ENCODE peak calls at places on chromosomes 11 and 22, in ten cellular contexts. S, A, Z, R, B, Q, K, I, U and L are unnamed samples.

GRCh38 chr22:45583504-45583903 is 80.8 kb downstream of the FBLN1 start:
- DNase-seq in U (no peak), B (no peak), K (no peak), Q (no peak), S (no peak), Z (no peak), R (no peak), I (no peak), A (no peak), L (no peak)

GRCh38 chr22:37735054-37735453 is 38.2 kb downstream of the TRIOBP start:
- DNase-seq in S (peak), K (no peak), Z (no peak), U (no peak), A (peak), B (peak), I (peak), Q (no peak), R (no peak), L (no peak)

GRCh38 chr22:20280866-20281265 is 12.7 kb upstream of the RTN4R start:
- DNase-seq in S (no peak), I (no peak), A (no peak), Q (no peak), R (no peak), B (no peak), K (no peak), Z (no peak), U (no peak), L (no peak)

GRCh38 chr22:36510966-36511881 is 4.4 kb upstream of the FOXRED2 start:
- DNase-seq in I (peak), R (peak), S (no peak), Q (no peak), Z (peak), U (no peak), B (peak), K (no peak), A (no peak), L (no peak)

GRCh38 chr11:79400717-79401330 is 40.0 kb downstream of the TENM4 start:
- DNase-seq in K (no peak), U (no peak), S (no peak), B (peak), Z (no peak), Q (no peak), I (peak), R (peak), A (no peak), L (no peak)

GRCh38 chr11:19828382-19829108 is 115.9 kb downstream of the NAV2 start:
- DNase-seq in U (no peak), B (no peak), Q (no peak), Z (no peak), K (no peak), A (no peak), S (no peak), R (no peak), I (no peak), L (no peak)

GRCh38 chr11:64156235-64157011 is 9.5 kb downstream of the MACROD1 start:
- DNase-seq in Z (no peak), Q (no peak), U (no peak), S (no peak), R (no peak), I (no peak), A (no peak), B (no peak), K (no peak), L (no peak)

GRCh38 chr11:85685131-85685819 is 720 bp downstream of the CCDC89 start:
- DNase-seq in K (peak), Q (no peak), I (no peak), S (no peak), Z (peak), U (no peak), B (peak), R (no peak), A (peak), L (no peak)

GRCh38 chr11:91156041-91156440 is 933.2 kb upstream of the CHORDC1 start:
- DNase-seq in A (no peak), I (no peak), K (no peak), Q (no peak), U (no peak), S (no peak), B (no peak), Z (no peak), R (peak), L (no peak)

GRCh38 chr11:76662656-76663460 is 7.7 kb downstream of the LRRC32 start:
- DNase-seq in I (no peak), R (no peak), B (no peak), S (no peak), K (no peak), U (peak), Q (peak), A (peak), Z (no peak), L (no peak)

GRCh38 chr11:6864436-6864835 is 1.6 kb downstream of the OR10A2 start:
- DNase-seq in A (no peak), U (no peak), Z (no peak), R (peak), S (no peak), K (no peak), B (peak), Q (no peak), I (no peak), L (no peak)

GRCh38 chr11:93001812-93002211 is 32.4 kb downstream of the MTNR1B start:
- DNase-seq in K (no peak), U (no peak), I (no peak), A (no peak), Q (no peak), R (peak), B (no peak), Z (no peak), S (peak), L (no peak)

GRCh38 chr11:19091366-19091765 is 25.6 kb upstream of the ZDHHC13 start:
- DNase-seq in R (no peak), I (no peak), Z (no peak), A (no peak), K (no peak), Q (no peak), S (peak), B (no peak), U (no peak), L (no peak)

GRCh38 chr11:121563900-121564822 is 111.4 kb upstream of the SORL1-AS1 start:
- DNase-seq in I (no peak), R (no peak), K (no peak), U (no peak), B (no peak), S (no peak), Q (no peak), A (no peak), Z (peak), L (no peak)

GRCh38 chr22:22752199-22752555 is 107.8 kb downstream of the GGTLC2 start:
- DNase-seq in B (no peak), I (no peak), R (no peak), A (no peak), S (no peak), K (no peak), Q (no peak), Z (no peak), U (no peak), L (no peak)

GRCh38 chr11:104164028-104164520 is at the start of gene PDGFD:
- DNase-seq in K (no peak), Z (peak), Q (peak), R (peak), B (peak), A (peak), S (peak), I (peak), U (peak), L (peak)

GRCh38 chr11:94740975-94741707 is 27.0 kb upstream of the AMOTL1 start:
- DNase-seq in B (peak), K (no peak), A (peak), Z (no peak), Q (peak), S (peak), I (peak), R (peak), U (no peak), L (no peak)

GRCh38 chr22:18994780-18995711 is 59.0 kb upstream of the PRODH start:
- DNase-seq in A (no peak), U (no peak), B (no peak), S (peak), K (no peak), I (no peak), R (no peak), Q (no peak), Z (no peak), L (no peak)

GRCh38 chr11:63612181-63612580 is 2.1 kb downstream of the PLAAT3 start:
- DNase-seq in U (no peak), B (no peak), R (no peak), Z (no peak), Q (no peak), A (no peak), S (no peak), I (no peak), K (no peak), L (no peak)

DNA sequence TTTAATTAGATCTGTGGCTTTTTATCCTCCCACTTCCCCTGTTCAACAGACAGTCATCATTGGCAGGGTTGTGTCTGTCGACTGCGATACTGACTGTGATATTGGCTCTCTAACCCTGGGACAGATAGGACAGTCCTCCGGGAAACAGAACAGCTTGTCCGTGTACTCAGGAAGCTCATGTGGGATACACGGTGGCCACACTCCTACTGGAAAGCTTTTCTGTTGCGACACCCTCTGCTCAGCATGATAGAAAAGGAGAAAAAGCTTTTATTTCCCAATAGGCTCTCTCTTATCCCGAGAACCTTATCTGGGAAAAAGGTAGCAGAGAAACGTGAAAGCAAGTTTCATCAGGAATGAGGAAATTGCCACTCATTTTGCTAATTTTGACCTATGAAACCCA is 60.4 kb upstream of the HSPA8 start:
- DNase-seq in I (no peak), R (no peak), A (peak), Z (no peak), B (peak), K (no peak), Q (no peak), S (peak), U (no peak), L (peak)
- H3K27ac ChIP-seq in I (peak), R (no peak), A (peak), Z (peak), B (peak), K (no peak), Q (peak), S (peak), U (peak), L (no peak)

DNA sequence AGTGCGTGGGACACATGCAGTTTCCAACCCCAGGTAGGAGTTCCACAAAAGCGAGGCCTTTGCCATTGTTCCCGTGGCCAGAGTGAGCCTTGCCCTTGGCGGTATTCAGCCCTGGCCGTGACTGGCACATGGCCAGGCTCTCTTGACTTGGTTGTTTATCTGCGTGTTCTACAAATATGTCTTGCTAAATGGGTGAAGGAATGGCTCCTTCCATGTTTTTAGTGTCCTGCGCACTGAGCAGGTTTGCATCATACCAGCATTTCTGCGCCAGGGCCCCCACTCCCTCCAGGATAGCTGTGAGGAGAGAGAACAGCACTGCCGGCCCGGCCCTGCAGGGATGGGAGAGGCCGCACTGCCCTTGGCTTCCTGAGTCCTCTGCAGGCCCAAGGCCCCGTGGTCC is 20.0 kb downstream of the POLR3H start:
- DNase-seq in B (no peak), U (peak), Q (peak), K (no peak), I (no peak), R (no peak), Z (peak), S (no peak), A (peak), L (peak)
- H3K27ac ChIP-seq in B (no peak), U (peak), Q (peak), K (peak), I (no peak), R (no peak), Z (peak), S (no peak), A (peak), L (peak)

DNA sequence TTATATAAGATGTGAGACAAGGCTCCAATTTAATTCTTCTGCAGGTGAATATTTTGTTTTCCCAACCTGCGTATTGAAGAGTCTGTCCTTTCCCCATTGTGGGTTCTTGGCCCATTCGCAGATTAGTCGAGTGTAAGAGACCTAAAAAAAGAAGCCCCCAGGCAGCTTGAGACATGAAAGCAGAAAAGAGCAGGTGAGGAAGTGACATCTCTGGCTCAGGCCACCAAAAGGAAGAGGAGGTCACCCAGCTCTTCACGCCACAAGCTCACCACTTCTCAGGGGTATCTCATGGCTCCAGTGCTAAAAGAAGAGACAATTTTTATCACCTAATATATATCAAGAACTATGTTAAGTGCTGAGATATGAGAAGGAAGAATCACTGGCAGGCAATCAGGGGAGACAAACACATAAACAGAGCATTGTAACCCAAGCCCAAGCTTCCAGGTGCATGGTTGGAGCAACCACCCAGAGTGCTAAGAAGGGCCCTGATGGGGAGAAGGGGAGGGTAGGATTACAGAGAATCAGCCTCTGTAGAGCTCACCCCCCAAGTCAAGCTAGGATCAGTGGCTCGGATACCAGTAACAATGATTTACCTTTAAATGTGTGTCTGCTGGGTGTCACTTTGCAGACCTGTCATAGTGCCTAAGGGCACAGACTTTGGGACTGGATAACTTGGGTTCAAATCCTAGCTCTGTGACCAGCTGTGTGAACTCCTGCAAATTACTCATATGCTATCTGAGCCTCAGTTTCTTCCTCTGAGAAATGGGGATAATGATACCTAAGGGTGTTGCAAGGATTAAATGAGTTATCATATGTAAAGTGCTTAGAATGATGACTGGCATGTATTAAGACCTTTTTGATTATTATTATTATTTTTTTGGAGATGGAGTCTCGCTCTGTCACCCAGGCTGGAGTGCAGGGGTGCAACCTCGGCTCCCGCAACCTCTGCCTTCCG is 39.2 kb downstream of the MCHR1 start:
- DNase-seq in K (no peak), Z (no peak), I (no peak), R (no peak), S (no peak), U (no peak), Q (no peak), B (no peak), A (no peak), L (no peak)
- H3K27ac ChIP-seq in K (no peak), Z (no peak), I (no peak), R (no peak), S (no peak), U (no peak), Q (no peak), B (no peak), A (no peak), L (no peak)

DNA sequence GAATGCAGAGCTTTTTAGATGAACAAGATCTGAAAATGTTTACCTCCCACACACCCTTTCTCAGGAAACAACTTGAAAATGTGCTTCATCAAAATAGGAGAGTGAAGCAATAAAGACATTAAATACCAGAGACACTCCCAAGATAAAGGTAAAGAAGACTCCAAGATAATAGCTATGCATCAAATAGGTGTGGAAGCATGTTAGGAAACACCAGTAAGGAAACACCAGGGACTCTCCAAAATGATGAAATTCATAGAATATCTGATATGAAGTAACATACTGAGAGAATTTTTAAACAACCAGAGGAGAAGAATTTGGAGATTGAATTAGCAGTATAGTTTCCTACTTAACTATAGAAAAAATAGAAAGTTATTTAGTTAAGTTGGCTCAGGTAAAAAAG is 57.0 kb downstream of the OR10A6 start:
- DNase-seq in A (no peak), Z (no peak), B (no peak), R (no peak), S (no peak), U (no peak), K (no peak), Q (no peak), I (no peak), L (no peak)
- H3K27ac ChIP-seq in A (no peak), Z (no peak), B (no peak), R (no peak), S (no peak), U (no peak), K (no peak), Q (no peak), I (no peak), L (no peak)

GRCh38 chr22:29208502-29208862 is 2.8 kb downstream of the EMID1 start:
- DNase-seq in K (no peak), I (no peak), U (no peak), A (no peak), B (no peak), Q (no peak), Z (no peak), R (no peak), S (no peak), L (no peak)

GRCh38 chr22:29211066-29211841 is 5.6 kb downstream of the EMID1 start:
- DNase-seq in R (no peak), B (no peak), Q (no peak), I (no peak), S (no peak), U (no peak), K (no peak), A (no peak), Z (no peak), L (no peak)

GRCh38 chr22:29207562-29208501 is 2.1 kb downstream of the EMID1 start:
- DNase-seq in Z (no peak), B (no peak), Q (no peak), K (no peak), I (no peak), A (no peak), U (peak), R (no peak), S (no peak), L (no peak)

GRCh38 chr22:29208879-29209623 is 3.4 kb downstream of the EMID1 start:
- DNase-seq in U (peak), I (no peak), K (no peak), Q (peak), Z (no peak), S (no peak), A (no peak), B (no peak), R (no peak), L (no peak)

DNA sequence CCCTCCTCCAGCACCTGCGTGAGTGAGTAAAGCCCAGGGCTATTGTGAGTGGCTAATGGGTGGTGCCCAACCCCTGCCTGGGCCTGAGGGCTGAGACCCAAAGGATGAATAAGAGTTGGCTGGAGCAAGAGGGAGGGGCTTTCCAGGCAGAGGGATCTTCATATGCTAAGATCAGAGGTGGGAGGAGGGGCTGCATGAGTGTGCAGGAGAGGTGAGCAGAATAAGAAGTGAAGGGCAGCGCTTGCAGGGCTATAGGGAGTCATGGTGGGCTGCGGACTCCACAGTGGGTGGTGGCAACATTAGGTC is 3.9 kb downstream of the EMID1 start:
- DNase-seq in R (peak), Z (no peak), Q (no peak), K (no peak), S (no peak), B (no peak), I (no peak), A (no peak), U (no peak), L (no peak)
- H3K27ac ChIP-seq in R (no peak), Z (no peak), Q (no peak), K (no peak), S (no peak), B (no peak), I (no peak), A (no peak), U (no peak), L (no peak)

DNA sequence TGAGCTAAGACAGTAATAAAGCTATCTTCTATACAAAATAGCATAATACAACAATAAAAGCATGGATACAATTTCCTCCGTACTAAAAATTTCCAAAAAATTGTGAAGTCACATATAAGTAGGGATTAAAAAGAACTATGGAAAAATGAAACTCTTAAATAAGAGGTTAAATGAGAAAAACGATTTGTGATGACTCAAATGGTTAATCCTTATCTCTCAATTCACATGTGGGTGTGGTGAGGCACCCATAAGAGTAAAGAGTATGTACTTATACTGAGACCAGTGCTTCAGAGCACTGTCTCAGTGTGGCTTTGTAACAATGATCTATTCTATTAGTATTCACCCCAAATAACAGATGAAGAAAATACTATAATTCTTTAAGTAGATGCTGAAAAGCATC is 25.0 kb upstream of the CCDC34 start:
- DNase-seq in S (no peak), A (no peak), U (no peak), B (peak), K (no peak), Q (no peak), R (no peak), I (no peak), Z (no peak), L (no peak)
- H3K27ac ChIP-seq in S (no peak), A (no peak), U (no peak), B (no peak), K (no peak), Q (no peak), R (no peak), I (peak), Z (no peak), L (no peak)

GRCh38 chr22:31221084-31221483 is 9.0 kb downstream of the LIMK2 start:
- DNase-seq in R (no peak), Q (no peak), U (no peak), S (no peak), Z (no peak), K (no peak), B (no peak), I (no peak), A (no peak), L (no peak)

GRCh38 chr22:31212783-31213626 is 907 bp downstream of the LIMK2 start:
- DNase-seq in I (no peak), Z (no peak), S (no peak), R (no peak), Q (no peak), U (no peak), K (no peak), B (peak), A (no peak), L (no peak)

GRCh38 chr22:31218565-31219262 is 6.6 kb downstream of the LIMK2 start:
- DNase-seq in A (no peak), U (no peak), Q (no peak), K (no peak), Z (no peak), I (no peak), B (no peak), S (no peak), R (no peak), L (no peak)

GRCh38 chr22:31215018-31215535 is 3.0 kb downstream of the LIMK2 start:
- DNase-seq in S (no peak), B (no peak), Q (no peak), Z (no peak), U (no peak), I (no peak), R (no peak), K (no peak), A (no peak), L (no peak)

DNA sequence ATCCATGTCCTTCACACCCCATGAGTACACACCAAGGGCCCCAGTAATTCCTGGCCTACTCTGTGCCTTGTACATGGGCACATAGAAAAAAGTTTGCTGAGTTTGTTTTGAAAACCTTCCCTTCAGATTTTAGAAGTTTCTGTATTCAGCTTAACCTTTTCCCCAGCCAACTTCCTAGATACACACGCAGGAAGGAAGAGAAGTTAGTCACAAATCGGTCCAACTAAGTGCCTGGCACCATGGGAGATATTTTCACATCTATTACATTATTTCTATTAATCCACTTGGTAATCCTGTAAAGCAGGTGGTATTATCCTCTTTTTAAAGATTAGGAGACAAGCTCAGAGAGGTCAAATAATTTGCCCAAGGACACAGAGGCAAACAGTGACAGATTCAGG is 5.8 kb downstream of the LIMK2 start:
- DNase-seq in Q (no peak), I (no peak), R (no peak), A (no peak), B (peak), S (no peak), K (no peak), Z (no peak), U (no peak), L (no peak)
- H3K27ac ChIP-seq in Q (no peak), I (peak), R (no peak), A (peak), B (no peak), S (no peak), K (no peak), Z (no peak), U (peak), L (peak)